ENCODE peak calls at places on chromosomes 6 and 20, in eight cellular contexts. E is ascending aorta, L is AG09309, A is NCI-H510A, S is NCI-H2107, K is SK-N-DZ, R is H54, W is A172. F is an unnamed sample.

GRCh38 chr6:88143768-88144167 is 22.4 kb downstream of the CNR1 start:
- DNase-seq in E (no peak), L (no peak), A (no peak), S (no peak), K (no peak), R (no peak), W (no peak), F (no peak)

GRCh38 chr20:35903843-35904242 is 50.5 kb downstream of the SCAND1 start:
- DNase-seq in E (no peak), L (no peak), A (no peak), S (no peak), K (no peak), R (no peak), W (no peak), F (no peak)

GRCh38 chr6:39357998-39358686 is 35.6 kb upstream of the KCNK16 start:
- DNase-seq in E (no peak), L (no peak), A (peak; percentile 82), S (no peak), K (no peak), R (no peak), W (peak; percentile 24), F (peak; percentile 21)

GRCh38 chr6:33419580-33420492 is at the start of gene SYNGAP1:
- DNase-seq in E (peak; percentile 86), L (peak; percentile 23), A (peak; percentile 50), S (no peak), K (peak; percentile 73), R (no peak), W (peak; percentile 49), F (peak; percentile 91)

GRCh38 chr6:47420394-47421371 is 56.9 kb upstream of the CD2AP start:
- DNase-seq in E (no peak), L (no peak), A (no peak), S (no peak), K (no peak), R (no peak), W (peak; percentile 10), F (no peak)

GRCh38 chr6:143901885-143902708 is 37.8 kb downstream of the ZC2HC1B start:
- DNase-seq in E (no peak), L (peak; percentile 17), A (no peak), S (no peak), K (no peak), R (no peak), W (no peak), F (no peak)

GRCh38 chr20:32893878-32894483 is 35.3 kb downstream of the EFCAB8 start:
- DNase-seq in E (no peak), L (no peak), A (no peak), S (peak; percentile 10), K (no peak), R (peak; percentile 75), W (peak; percentile 9), F (peak; percentile 61)

GRCh38 chr20:49372095-49372734 is 94.4 kb upstream of the ZNFX1 start:
- DNase-seq in E (no peak), L (no peak), A (no peak), S (no peak), K (no peak), R (no peak), W (no peak), F (no peak)

GRCh38 chr6:15402401-15403045 is 156.7 kb downstream of the JARID2 start:
- DNase-seq in E (no peak), L (no peak), A (no peak), S (no peak), K (no peak), R (no peak), W (no peak), F (no peak)

GRCh38 chr6:5205035-5205469 is 55.7 kb downstream of the LYRM4 start:
- DNase-seq in E (no peak), L (no peak), A (no peak), S (no peak), K (no peak), R (no peak), W (peak; percentile 18), F (peak; percentile 55)

GRCh38 chr6:44699082-44699481 is 311.6 kb downstream of the CDC5L start:
- DNase-seq in E (no peak), L (no peak), A (no peak), S (no peak), K (no peak), R (no peak), W (no peak), F (no peak)

GRCh38 chr6:122845916-122846632 is 57.0 kb downstream of the SMPDL3A start:
- DNase-seq in E (no peak), L (no peak), A (no peak), S (no peak), K (no peak), R (no peak), W (peak; percentile 6), F (no peak)

GRCh38 chr6:3848380-3848779 is 793 bp upstream of the FAM50B start:
- DNase-seq in E (no peak), L (peak; percentile 74), A (no peak), S (no peak), K (no peak), R (no peak), W (no peak), F (peak; percentile 4)

GRCh38 chr6:88989215-88989614 is 25.8 kb upstream of the RNGTT start:
- DNase-seq in E (no peak), L (no peak), A (no peak), S (no peak), K (no peak), R (no peak), W (peak; percentile 4), F (no peak)

GRCh38 chr6:10449751-10450150 is 34.9 kb upstream of the TFAP2A start:
- DNase-seq in E (no peak), L (no peak), A (no peak), S (no peak), K (no peak), R (no peak), W (peak; percentile 60), F (no peak)

GRCh38 chr20:61932199-61932592 is 133.5 kb downstream of the TAF4 start:
- DNase-seq in E (no peak), L (no peak), A (no peak), S (no peak), K (no peak), R (no peak), W (no peak), F (peak; percentile 2)

GRCh38 chr20:19885981-19886665 is 128.1 kb downstream of the RIN2 start:
- DNase-seq in E (peak; percentile 72), L (no peak), A (peak; percentile 17), S (no peak), K (no peak), R (no peak), W (peak; percentile 26), F (peak; percentile 15)

GRCh38 chr6:130143709-130144108 is 79.0 kb downstream of the SAMD3 start:
- DNase-seq in E (no peak), L (no peak), A (no peak), S (no peak), K (no peak), R (no peak), W (peak; percentile 9), F (no peak)

GRCh38 chr6:119643866-119644265 is 294.3 kb upstream of the MAN1A1 start:
- DNase-seq in E (no peak), L (peak; percentile 11), A (no peak), S (no peak), K (no peak), R (no peak), W (no peak), F (no peak)

GRCh38 chr20:32539817-32540675 is 45.1 kb downstream of the NOL4L start:
- DNase-seq in E (no peak), L (no peak), A (no peak), S (no peak), K (no peak), R (no peak), W (no peak), F (no peak)

GRCh38 chr20:53716385-53716784 is 122.7 kb upstream of the ZNF217 start:
- DNase-seq in E (no peak), L (no peak), A (no peak), S (no peak), K (no peak), R (no peak), W (no peak), F (no peak)

GRCh38 chr6:16521528-16521927 is 239.7 kb downstream of the ATXN1 start:
- DNase-seq in E (no peak), L (no peak), A (no peak), S (no peak), K (no peak), R (no peak), W (no peak), F (no peak)

GRCh38 chr20:36467076-36467999 is 74.0 kb upstream of the MYL9 start:
- DNase-seq in E (peak; percentile 72), L (no peak), A (peak; percentile 52), S (no peak), K (peak; percentile 75), R (peak; percentile 70), W (peak; percentile 96), F (peak; percentile 54)

GRCh38 chr6:102907181-102907580 is 1513.7 kb downstream of the GRIK2 start:
- DNase-seq in E (no peak), L (no peak), A (peak; percentile 0), S (no peak), K (no peak), R (no peak), W (peak; percentile 11), F (no peak)

GRCh38 chr20:53826090-53826489 is 232.5 kb upstream of the ZNF217 start:
- DNase-seq in E (no peak), L (no peak), A (no peak), S (no peak), K (no peak), R (no peak), W (no peak), F (no peak)

GRCh38 chr6:46347669-46348068 is 143.6 kb downstream of the RCAN2 start:
- DNase-seq in E (no peak), L (no peak), A (no peak), S (no peak), K (no peak), R (no peak), W (peak; percentile 4), F (no peak)

GRCh38 chr20:43941476-43942212 is 27.0 kb downstream of the TOX2 start:
- DNase-seq in E (no peak), L (no peak), A (no peak), S (no peak), K (no peak), R (no peak), W (no peak), F (no peak)

GRCh38 chr6:34374112-34374907 is 18.2 kb downstream of the NUDT3 start:
- DNase-seq in E (no peak), L (no peak), A (no peak), S (no peak), K (no peak), R (no peak), W (no peak), F (no peak)

GRCh38 chr6:142313284-142313683 is 11.5 kb downstream of the ADGRG6 start:
- DNase-seq in E (no peak), L (no peak), A (no peak), S (no peak), K (no peak), R (no peak), W (peak; percentile 11), F (no peak)

GRCh38 chr20:57335392-57335791 is 5.8 kb downstream of the SPO11 start:
- DNase-seq in E (no peak), L (no peak), A (no peak), S (no peak), K (peak; percentile 58), R (no peak), W (peak; percentile 30), F (no peak)

F was measured in WERI-Rb-1.